ENCODE peak calls at places on chromosomes 13 and 19, in four cellular contexts. Q is K562, A is GM12878, D is HL-60. P is an unnamed sample.

GRCh38 chr13:112879283-112879833 is 89.7 kb upstream of the MCF2L start:
- DNase-seq in A (no peak), Q (no peak), D (no peak), P (no peak)

GRCh38 chr13:95710313-95710712 is 33.4 kb downstream of the DNAJC3 start:
- DNase-seq in Q (no peak), A (no peak), D (no peak), P (no peak)

GRCh38 chr13:94710081-94710809 is 2.1 kb downstream of the SOX21 start:
- DNase-seq in A (no peak), D (no peak), Q (no peak), P (no peak)

GRCh38 chr19:47075941-47076340 is 27.5 kb upstream of the TMEM160 start:
- DNase-seq in Q (no peak), A (no peak), D (no peak), P (no peak)

GRCh38 chr19:43625918-43626579 is 6.6 kb upstream of the ZNF428 start:
- DNase-seq in A (no peak), Q (peak), D (no peak), P (no peak)

GRCh38 chr13:93375491-93375890 is 148.9 kb downstream of the GPC6 start:
- DNase-seq in Q (no peak), D (no peak), A (no peak), P (no peak)

GRCh38 chr13:90105276-90105675 is 1242.2 kb upstream of the MIR17HG start:
- DNase-seq in D (no peak), A (no peak), Q (no peak), P (no peak)

GRCh38 chr19:2495651-2496316 is 19.9 kb downstream of the GADD45B start:
- DNase-seq in D (no peak), A (no peak), Q (no peak), P (no peak)

GRCh38 chr19:51514866-51515481 is 13.4 kb upstream of the SIGLEC12 start:
- DNase-seq in A (peak), D (peak), Q (peak), P (peak)

GRCh38 chr13:57823704-57824103 is 192.2 kb downstream of the PCDH17 start:
- DNase-seq in D (no peak), Q (no peak), A (no peak), P (no peak)

GRCh38 chr13:20870829-20871228 is 31.7 kb downstream of the XPO4 start:
- DNase-seq in A (no peak), Q (no peak), D (no peak), P (no peak)

GRCh38 chr19:33891773-33892172 is 95.1 kb downstream of the KCTD15 start:
- DNase-seq in Q (no peak), D (no peak), A (no peak), P (no peak)

GRCh38 chr13:26185720-26186119 is 36.4 kb downstream of the RNF6 start:
- DNase-seq in D (no peak), Q (no peak), A (no peak), P (no peak)

GRCh38 chr13:53112522-53112921 is 83.9 kb downstream of the OLFM4 start:
- DNase-seq in A (no peak), D (no peak), Q (no peak), P (no peak)

GRCh38 chr13:78632956-78633355 is 26.0 kb downstream of the OBI1 start:
- DNase-seq in A (no peak), Q (no peak), D (no peak), P (no peak)

GRCh38 chr19:56132316-56132822 is 8.7 kb upstream of the ZNF444 start:
- DNase-seq in Q (no peak), D (no peak), A (no peak), P (no peak)

GRCh38 chr13:48476215-48476614 is 56.7 kb downstream of the RCBTB2 start:
- DNase-seq in Q (no peak), A (no peak), D (no peak), P (no peak)

GRCh38 chr13:28872427-28873176 is 52.5 kb downstream of the MTUS2 start:
- DNase-seq in Q (no peak), D (peak), A (no peak), P (no peak)

DNA sequence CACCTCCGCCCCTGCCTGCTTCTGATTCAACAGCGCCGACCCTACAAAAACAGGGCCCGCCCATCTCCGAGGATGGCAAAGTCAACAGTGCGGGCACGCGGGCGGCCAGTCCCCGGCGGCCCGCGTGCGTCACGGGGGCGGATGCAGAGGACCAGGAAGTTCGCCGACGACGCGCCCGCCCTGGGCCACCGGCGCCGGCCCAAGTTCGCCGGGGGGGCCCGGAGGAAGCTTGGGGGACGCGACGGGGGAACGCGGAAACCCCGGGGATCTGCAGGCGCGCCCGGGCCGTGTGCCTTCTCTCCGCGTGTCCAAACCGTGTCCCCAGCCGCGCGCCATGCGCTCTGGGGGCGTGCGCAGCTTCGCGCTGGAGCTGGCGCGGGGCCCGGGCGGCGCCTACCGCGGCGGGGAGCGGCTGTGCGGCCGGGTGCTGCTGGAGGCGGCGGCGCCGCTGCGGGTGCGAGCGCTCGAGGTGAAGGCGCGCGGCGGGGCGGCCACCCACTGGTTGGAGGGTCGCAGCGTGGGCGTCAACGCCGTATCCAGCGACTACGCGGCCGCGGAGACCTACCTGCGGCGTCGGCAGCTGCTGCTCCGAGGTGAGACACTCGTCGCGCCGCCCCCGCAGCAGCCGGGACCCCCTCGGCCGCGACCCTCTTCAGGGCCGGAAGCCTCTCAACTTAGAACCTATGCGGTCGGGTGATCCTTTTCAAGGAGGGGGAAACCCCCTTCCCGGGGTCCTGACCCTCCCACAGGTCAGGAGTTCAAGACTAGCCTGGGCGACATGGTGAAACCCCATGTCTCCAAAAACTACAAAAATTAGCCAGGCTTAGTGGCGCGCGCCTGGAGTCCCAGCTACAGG is 6.8 kb upstream of the ARRDC2 start:
- DNase-seq in Q (peak), A (no peak), D (peak), P (peak)
- TF ChIP-seq SPI1 in Q (no peak), A (no peak), D (no peak), P (no peak)

DNA sequence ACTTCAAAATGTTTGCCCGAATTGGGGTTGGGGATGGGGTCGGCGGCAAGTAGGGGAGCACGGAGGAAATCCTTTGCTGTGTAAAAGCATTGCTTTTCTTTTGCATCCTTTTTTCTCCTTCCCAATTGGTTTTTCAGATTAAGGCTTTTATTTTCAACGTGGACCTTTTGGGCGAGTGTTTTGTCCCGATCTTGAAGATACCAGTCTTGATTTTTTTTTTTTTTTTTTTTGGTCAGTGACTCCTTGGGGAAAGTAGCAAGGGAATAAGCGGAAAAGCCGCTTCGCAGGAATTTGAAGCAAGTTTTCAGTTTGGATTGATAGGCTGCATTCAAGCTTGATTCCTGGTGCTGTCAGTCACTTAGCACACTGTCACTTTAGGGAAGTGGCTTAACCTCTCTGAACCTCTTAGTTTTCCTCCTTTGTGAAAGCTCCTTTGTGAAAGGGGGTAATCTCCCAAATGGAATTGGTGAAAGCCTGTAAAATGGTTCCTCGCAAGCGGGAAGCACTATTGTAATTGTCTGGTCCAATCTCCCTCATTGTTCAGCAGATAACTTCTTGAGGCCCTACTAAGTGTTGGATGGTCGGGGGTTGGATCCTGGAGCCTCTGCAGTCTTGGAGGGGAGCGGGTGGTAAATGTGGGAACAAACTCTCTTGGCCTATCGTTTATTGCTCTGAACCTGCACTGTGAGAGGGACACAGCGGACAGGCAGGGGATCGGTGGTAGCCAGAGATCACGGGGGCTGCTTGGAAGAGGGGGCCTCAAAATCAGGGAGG is 1.1 kb downstream of the SMARCA4 start:
- DNase-seq in A (no peak), Q (peak), D (no peak), P (no peak)
- TF ChIP-seq SPI1 in A (peak), Q (peak), D (peak), P (peak)

GRCh38 chr19:13155472-13156284 is 5.5 kb downstream of the IER2 start:
- DNase-seq in D (peak), A (no peak), Q (peak), P (no peak)

GRCh38 chr19:13153627-13154240 is 3.5 kb downstream of the IER2 start:
- DNase-seq in A (no peak), D (no peak), Q (peak), P (no peak)

GRCh38 chr19:13154911-13155471 is 4.8 kb downstream of the IER2 start:
- DNase-seq in D (no peak), Q (peak), A (no peak), P (no peak)

GRCh38 chr19:13152854-13153626 is 2.8 kb downstream of the IER2 start:
- DNase-seq in D (peak), Q (peak), A (peak), P (peak)

GRCh38 chr19:13154241-13154778 is 4.1 kb downstream of the IER2 start:
- DNase-seq in D (peak), A (no peak), Q (peak), P (no peak)
- TF ChIP-seq SPI1 in D (no peak), A (no peak), Q (no peak), P (no peak)

DNA sequence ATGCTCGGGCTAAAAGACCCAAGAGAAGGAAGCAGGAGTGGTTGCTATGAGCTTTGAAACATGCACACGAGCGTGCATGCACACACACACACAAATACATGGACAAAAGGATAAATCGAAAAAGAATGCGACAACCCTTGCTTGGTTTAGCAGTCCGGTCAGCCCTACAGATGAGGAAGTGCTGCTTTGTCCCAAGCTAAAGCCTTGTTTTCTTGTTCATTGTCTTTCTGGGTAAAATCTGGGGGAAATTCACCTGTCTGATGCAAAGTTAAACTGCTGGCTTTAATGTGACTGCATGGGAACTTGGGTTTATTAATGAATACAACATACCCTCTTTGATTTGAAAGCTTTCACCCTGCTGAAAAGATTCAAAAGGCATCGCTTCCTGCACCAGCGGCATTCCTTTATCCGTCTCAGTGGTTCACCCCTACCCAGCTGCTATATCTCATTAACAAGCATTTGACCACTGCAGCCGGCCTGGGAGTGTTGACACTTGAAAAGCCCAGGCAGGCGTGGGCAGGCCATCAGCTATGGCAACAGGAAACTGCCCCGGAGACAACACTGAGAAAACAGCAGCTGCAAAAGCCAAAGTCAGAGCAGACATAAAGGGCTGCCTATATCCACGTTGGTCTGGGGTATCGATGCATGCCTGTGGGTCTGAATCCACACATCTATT is 301.7 kb downstream of the NDFIP2 start:
- DNase-seq in D (no peak), A (no peak), Q (no peak), P (no peak)
- TF ChIP-seq SPI1 in D (peak), A (no peak), Q (no peak), P (no peak)